ENCODE peak calls at places on chromosomes 4 and X, in seven cellular contexts. P is neuronal stem cell, Q is H9, R is mesenchymal stem cell, X is mesendoderm, H is H1, D is trophoblast cell. N is an unnamed sample.

GRCh38 chr4:80097395-80098177 is 24.6 kb upstream of the ANTXR2 start:
- DNase-seq in P (no peak), Q (no peak), R (peak; percentile 57), X (no peak), H (no peak), D (peak; percentile 44), N (peak; percentile 83)

GRCh38 chrX:129777218-129777768 is 2.5 kb upstream of the SASH3 start:
- DNase-seq in P (no peak), Q (no peak), R (no peak), X (no peak), H (no peak), D (peak; percentile 5), N (no peak)

GRCh38 chrX:123088331-123088730 is 95.7 kb upstream of the GRIA3 start:
- DNase-seq in P (no peak), Q (no peak), R (no peak), X (no peak), H (no peak), D (peak; percentile 70), N (no peak)

GRCh38 chr4:98377626-98378025 is 116.4 kb downstream of the RAP1GDS1 start:
- DNase-seq in P (no peak), Q (no peak), R (peak; percentile 3), X (no peak), H (no peak), D (no peak), N (peak; percentile 70)

GRCh38 chr4:19575959-19576358 is 675.7 kb upstream of the SLIT2 start:
- DNase-seq in P (no peak), Q (no peak), R (no peak), X (no peak), H (no peak), D (no peak), N (no peak)

GRCh38 chr4:4627906-4628305 is 86.1 kb upstream of the STX18 start:
- DNase-seq in P (no peak), Q (no peak), R (no peak), X (no peak), H (no peak), D (no peak), N (no peak)

GRCh38 chr4:74367656-74368055 is 2.7 kb downstream of the EREG start:
- DNase-seq in P (no peak), Q (no peak), R (no peak), X (no peak), H (no peak), D (no peak), N (no peak)

GRCh38 chr4:20565075-20565721 is 135.1 kb upstream of the PACRGL start:
- DNase-seq in P (no peak), Q (no peak), R (no peak), X (no peak), H (no peak), D (no peak), N (peak; percentile 67)

GRCh38 chr4:128390475-128390996 is 102.9 kb upstream of the PGRMC2 start:
- DNase-seq in P (no peak), Q (no peak), R (no peak), X (no peak), H (no peak), D (no peak), N (no peak)

GRCh38 chrX:29044802-29045201 is 457.6 kb downstream of the IL1RAPL1 start:
- DNase-seq in P (no peak), Q (no peak), R (peak; percentile 1), X (no peak), H (no peak), D (no peak), N (peak; percentile 26)

GRCh38 chrX:111445485-111445884 is 33.5 kb upstream of the DCX start:
- DNase-seq in P (peak; percentile 31), Q (no peak), R (peak; percentile 56), X (peak; percentile 52), H (no peak), D (peak; percentile 77), N (peak; percentile 32)

GRCh38 chrX:94743478-94743877 is 1069.5 kb downstream of the FAM133A start:
- DNase-seq in P (no peak), Q (no peak), R (no peak), X (no peak), H (no peak), D (no peak), N (no peak)

GRCh38 chr4:61202638-61203495 is 2.7 kb downstream of the ADGRL3 start:
- DNase-seq in P (peak; percentile 29), Q (peak; percentile 51), R (peak; percentile 79), X (peak; percentile 86), H (no peak), D (peak; percentile 35), N (no peak)

GRCh38 chr4:20193522-20193902 is 58.2 kb upstream of the SLIT2 start:
- DNase-seq in P (no peak), Q (no peak), R (no peak), X (no peak), H (no peak), D (no peak), N (no peak)

GRCh38 chrX:154476821-154477220 is 2.3 kb downstream of the LAGE3 start:
- DNase-seq in P (no peak), Q (no peak), R (no peak), X (no peak), H (no peak), D (no peak), N (no peak)

GRCh38 chrX:111511477-111511876 is at the start of gene SERTM2:
- DNase-seq in P (no peak), Q (peak; percentile 40), R (peak; percentile 71), X (peak; percentile 77), H (no peak), D (peak; percentile 32), N (peak; percentile 4)

GRCh38 chrX:136456133-136456532 is 31.6 kb upstream of the BRS3 start:
- DNase-seq in P (no peak), Q (no peak), R (no peak), X (no peak), H (no peak), D (no peak), N (no peak)

GRCh38 chr4:6851431-6851830 is 58.2 kb upstream of the TBC1D14 start:
- DNase-seq in P (no peak), Q (no peak), R (no peak), X (no peak), H (no peak), D (no peak), N (no peak)

GRCh38 chrX:133335027-133335426 is 80.3 kb downstream of the GPC4 start:
- DNase-seq in P (no peak), Q (no peak), R (peak; percentile 46), X (peak; percentile 61), H (no peak), D (peak; percentile 58), N (peak; percentile 26)

GRCh38 chr4:188147176-188147575 is 7.9 kb downstream of the TRIML1 start:
- DNase-seq in P (no peak), Q (no peak), R (no peak), X (no peak), H (no peak), D (no peak), N (no peak)

GRCh38 chr4:150063128-150063527 is 15.1 kb upstream of the DCLK2 start:
- DNase-seq in P (no peak), Q (no peak), R (peak; percentile 61), X (no peak), H (no peak), D (no peak), N (peak; percentile 47)

GRCh38 chr4:7335363-7336066 is 99.2 kb downstream of the PSAPL1 start:
- DNase-seq in P (peak; percentile 56), Q (peak; percentile 89), R (peak; percentile 13), X (peak; percentile 85), H (peak; percentile 53), D (peak; percentile 50), N (peak; percentile 4)

GRCh38 chr4:74444891-74445642 is at the start of gene AREG:
- DNase-seq in P (peak; percentile 45), Q (peak; percentile 85), R (peak; percentile 75), X (peak; percentile 75), H (peak; percentile 44), D (peak; percentile 60), N (peak; percentile 41)

GRCh38 chr4:55756208-55756607 is 63.4 kb upstream of the EXOC1L start:
- DNase-seq in P (no peak), Q (no peak), R (no peak), X (no peak), H (no peak), D (no peak), N (no peak)

GRCh38 chrX:31658360-31658759 is 586.5 kb upstream of the FTHL17 start:
- DNase-seq in P (no peak), Q (no peak), R (peak; percentile 29), X (peak; percentile 11), H (no peak), D (peak; percentile 52), N (peak; percentile 49)

GRCh38 chr4:122715221-122715620 is 17.3 kb upstream of the BBS12 start:
- DNase-seq in P (no peak), Q (no peak), R (no peak), X (no peak), H (no peak), D (no peak), N (no peak)
- H3K18ac ChIP-seq in P (no peak overlapping the region), Q (no peak overlapping the region), R (no peak overlapping the region), X (no peak overlapping the region), H (no peak overlapping the region), D (no peak overlapping the region), N (no peak overlapping the region)

GRCh38 chr4:1785592-1785991 is 7.5 kb upstream of the FGFR3 start:
- DNase-seq in P (no peak), Q (no peak), R (no peak), X (no peak), H (no peak), D (no peak), N (no peak)
- H3K18ac ChIP-seq in P (peak overlapping the region; percentile 92), Q (no peak overlapping the region), R (no peak overlapping the region), X (no peak overlapping the region), H (no peak overlapping the region), D (no peak overlapping the region), N (no peak overlapping the region)

DNA sequence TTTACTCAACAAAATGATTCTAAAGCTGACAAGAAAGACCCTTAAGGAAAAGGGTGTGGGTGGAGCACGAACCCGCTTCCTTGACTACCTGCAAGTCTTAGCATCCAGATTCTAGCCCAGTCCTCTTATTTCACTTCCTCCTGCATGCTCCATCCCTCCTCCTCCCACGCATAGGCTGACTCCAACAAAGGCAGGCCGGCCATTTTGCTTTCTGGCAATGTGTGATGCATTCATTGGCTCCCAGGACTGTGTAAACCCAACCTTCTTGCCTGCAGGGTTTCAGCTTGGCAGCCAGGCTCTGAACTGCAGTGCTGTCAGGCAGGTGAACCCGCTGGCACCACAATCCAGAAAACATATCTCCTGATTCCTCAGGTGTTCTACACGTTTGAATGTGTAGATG is 39.3 kb downstream of the RTL9 start:
- DNase-seq in P (no peak), Q (peak; percentile 36), R (no peak), X (peak; percentile 19), H (no peak), D (no peak), N (no peak)
- H3K18ac ChIP-seq in P (no peak overlapping the region), Q (no peak overlapping the region), R (no peak overlapping the region), X (no peak overlapping the region), H (no peak overlapping the region), D (no peak overlapping the region), N (no peak overlapping the region)

GRCh38 chr4:151703401-151703800 is 57.4 kb downstream of the GATB start:
- DNase-seq in P (no peak), Q (no peak), R (no peak), X (no peak), H (no peak), D (no peak), N (no peak)

GRCh38 chr4:151692821-151693504 is 67.8 kb downstream of the GATB start:
- DNase-seq in P (no peak), Q (no peak), R (no peak), X (no peak), H (no peak), D (no peak), N (peak; percentile 29)

GRCh38 chr4:151694819-151695730 is 65.7 kb downstream of the GATB start:
- DNase-seq in P (no peak), Q (no peak), R (peak; percentile 17), X (no peak), H (no peak), D (peak; percentile 18), N (no peak)

GRCh38 chr4:151700566-151701316 is 60.1 kb downstream of the GATB start:
- DNase-seq in P (no peak), Q (no peak), R (no peak), X (no peak), H (no peak), D (no peak), N (no peak)

GRCh38 chr4:151698213-151698612 is 62.6 kb downstream of the GATB start:
- DNase-seq in P (no peak), Q (no peak), R (no peak), X (no peak), H (no peak), D (no peak), N (no peak)
- H3K18ac ChIP-seq in P (no peak overlapping the region), Q (no peak overlapping the region), R (no peak overlapping the region), X (no peak overlapping the region), H (no peak overlapping the region), D (no peak overlapping the region), N (no peak overlapping the region)

N was measured in IMR-90.